ENCODE peak calls at places on chromosome 1, in nine cellular contexts. One of them, this sample, is unnamed.

GRCh38 chr1:178501705-178502329 is 5.1 kb upstream of the CLEC20A start:
- DNase-seq in lower lobe of right lung: peak
- DNase-seq in GM20000: peak
- DNase-seq in NCI-H2081: peak
- DNase-seq in astrocyte: peak
- DNase-seq in CD4-positive, alpha-beta T cell: peak
- DNase-seq in bronchial epithelial cell: peak
- DNase-seq in left ventricle myocardium inferior: peak
- DNase-seq in kidney: peak
- DNase-seq in this sample: no peak

GRCh38 chr1:154990276-154990675 is 3.1 kb upstream of the LENEP start:
- DNase-seq in astrocyte: no peak
- DNase-seq in CD4-positive, alpha-beta T cell: no peak
- DNase-seq in GM20000: no peak
- DNase-seq in left ventricle myocardium inferior: no peak
- DNase-seq in NCI-H2081: no peak
- DNase-seq in bronchial epithelial cell: no peak
- DNase-seq in kidney: peak
- DNase-seq in lower lobe of right lung: peak
- DNase-seq in this sample: no peak

GRCh38 chr1:101592861-101593260 is 356.0 kb downstream of the S1PR1 start:
- DNase-seq in CD4-positive, alpha-beta T cell: no peak
- DNase-seq in astrocyte: peak
- DNase-seq in GM20000: no peak
- DNase-seq in left ventricle myocardium inferior: no peak
- DNase-seq in bronchial epithelial cell: no peak
- DNase-seq in kidney: no peak
- DNase-seq in NCI-H2081: peak
- DNase-seq in lower lobe of right lung: no peak
- DNase-seq in this sample: no peak

GRCh38 chr1:42456754-42457089 is 379 bp downstream of the PPCS start:
- DNase-seq in bronchial epithelial cell: peak
- DNase-seq in CD4-positive, alpha-beta T cell: peak
- DNase-seq in left ventricle myocardium inferior: no peak
- DNase-seq in astrocyte: peak
- DNase-seq in NCI-H2081: peak
- DNase-seq in GM20000: peak
- DNase-seq in lower lobe of right lung: peak
- DNase-seq in kidney: peak
- DNase-seq in this sample: peak

GRCh38 chr1:64687725-64688285 is 57.1 kb upstream of the RAVER2 start:
- DNase-seq in GM20000: no peak
- DNase-seq in bronchial epithelial cell: peak
- DNase-seq in CD4-positive, alpha-beta T cell: no peak
- DNase-seq in NCI-H2081: no peak
- DNase-seq in lower lobe of right lung: peak
- DNase-seq in left ventricle myocardium inferior: no peak
- DNase-seq in astrocyte: peak
- DNase-seq in kidney: no peak
- DNase-seq in this sample: peak

GRCh38 chr1:68346192-68346808 is 103.5 kb downstream of the RPE65 start:
- DNase-seq in NCI-H2081: peak
- DNase-seq in kidney: no peak
- DNase-seq in CD4-positive, alpha-beta T cell: no peak
- DNase-seq in GM20000: peak
- DNase-seq in left ventricle myocardium inferior: no peak
- DNase-seq in lower lobe of right lung: no peak
- DNase-seq in bronchial epithelial cell: peak
- DNase-seq in astrocyte: no peak
- DNase-seq in this sample: no peak

GRCh38 chr1:172956871-172957270 is 93.9 kb downstream of the TNFSF18 start:
- DNase-seq in lower lobe of right lung: no peak
- DNase-seq in GM20000: no peak
- DNase-seq in NCI-H2081: no peak
- DNase-seq in astrocyte: no peak
- DNase-seq in bronchial epithelial cell: no peak
- DNase-seq in kidney: no peak
- DNase-seq in CD4-positive, alpha-beta T cell: no peak
- DNase-seq in left ventricle myocardium inferior: no peak
- DNase-seq in this sample: no peak

GRCh38 chr1:80375662-80376061 is 1369.1 kb upstream of the ADGRL4 start:
- DNase-seq in bronchial epithelial cell: peak
- DNase-seq in CD4-positive, alpha-beta T cell: no peak
- DNase-seq in GM20000: no peak
- DNase-seq in astrocyte: peak
- DNase-seq in left ventricle myocardium inferior: no peak
- DNase-seq in kidney: no peak
- DNase-seq in NCI-H2081: no peak
- DNase-seq in lower lobe of right lung: no peak
- DNase-seq in this sample: no peak

GRCh38 chr1:226064816-226065248 is 2.3 kb downstream of the H3-3A start:
- DNase-seq in lower lobe of right lung: no peak
- DNase-seq in NCI-H2081: peak
- DNase-seq in astrocyte: peak
- DNase-seq in CD4-positive, alpha-beta T cell: no peak
- DNase-seq in bronchial epithelial cell: peak
- DNase-seq in left ventricle myocardium inferior: no peak
- DNase-seq in kidney: no peak
- DNase-seq in GM20000: peak
- DNase-seq in this sample: no peak

GRCh38 chr1:233304489-233305102 is 9.1 kb upstream of the PCNX2 start:
- DNase-seq in kidney: no peak
- DNase-seq in NCI-H2081: peak
- DNase-seq in GM20000: no peak
- DNase-seq in left ventricle myocardium inferior: no peak
- DNase-seq in astrocyte: no peak
- DNase-seq in bronchial epithelial cell: peak
- DNase-seq in CD4-positive, alpha-beta T cell: no peak
- DNase-seq in lower lobe of right lung: no peak
- DNase-seq in this sample: no peak

This sample was measured in CD14-positive monocyte.